ENCODE peak calls at places on chromosomes 6 and 20, in five cellular contexts. One of them, this sample, is unnamed.

GRCh38 chr20:1383621-1384404 is 9.0 kb downstream of the FKBP1A start:
- DNase-seq in cardiac muscle cell: no peak
- DNase-seq in fibroblast of lung: no peak
- DNase-seq in foreskin melanocyte: no peak
- DNase-seq in iris pigment epithelial cell: no peak
- DNase-seq in this sample: no peak

GRCh38 chr20:44309763-44310663 is 989 bp downstream of the FITM2 start:
- DNase-seq in fibroblast of lung: peak; percentile 84
- DNase-seq in iris pigment epithelial cell: peak; percentile 78
- DNase-seq in foreskin melanocyte: no peak
- DNase-seq in cardiac muscle cell: peak; percentile 91
- DNase-seq in this sample: peak; percentile 76

GRCh38 chr6:112282217-112282616 is 27.9 kb upstream of the LAMA4 start:
- DNase-seq in fibroblast of lung: peak; percentile 98
- DNase-seq in cardiac muscle cell: peak; percentile 79
- DNase-seq in foreskin melanocyte: peak; percentile 89
- DNase-seq in iris pigment epithelial cell: peak; percentile 90
- DNase-seq in this sample: peak; percentile 82

GRCh38 chr6:107585815-107586435 is 96.0 kb downstream of the SOBP start:
- DNase-seq in foreskin melanocyte: no peak
- DNase-seq in iris pigment epithelial cell: no peak
- DNase-seq in fibroblast of lung: no peak
- DNase-seq in cardiac muscle cell: no peak
- DNase-seq in this sample: no peak

GRCh38 chr6:101402618-101403002 is 9.1 kb downstream of the GRIK2 start:
- DNase-seq in cardiac muscle cell: no peak
- DNase-seq in iris pigment epithelial cell: no peak
- DNase-seq in fibroblast of lung: no peak
- DNase-seq in foreskin melanocyte: no peak
- DNase-seq in this sample: no peak

GRCh38 chr20:3172126-3172932 is 1.0 kb downstream of the LZTS3 start:
- DNase-seq in cardiac muscle cell: no peak
- DNase-seq in fibroblast of lung: no peak
- DNase-seq in foreskin melanocyte: no peak
- DNase-seq in iris pigment epithelial cell: no peak
- DNase-seq in this sample: no peak

GRCh38 chr6:140160909-140161308 is 786.5 kb upstream of the CITED2 start:
- DNase-seq in cardiac muscle cell: no peak
- DNase-seq in foreskin melanocyte: no peak
- DNase-seq in iris pigment epithelial cell: no peak
- DNase-seq in fibroblast of lung: no peak
- DNase-seq in this sample: no peak

GRCh38 chr20:59697082-59697481 is 92.7 kb downstream of the PHACTR3 start:
- DNase-seq in iris pigment epithelial cell: no peak
- DNase-seq in fibroblast of lung: no peak
- DNase-seq in cardiac muscle cell: no peak
- DNase-seq in foreskin melanocyte: no peak
- DNase-seq in this sample: no peak

GRCh38 chr20:50172347-50173013 is 18.1 kb upstream of the CEBPB start:
- DNase-seq in foreskin melanocyte: no peak
- DNase-seq in fibroblast of lung: peak; percentile 80
- DNase-seq in iris pigment epithelial cell: peak; percentile 75
- DNase-seq in cardiac muscle cell: peak; percentile 83
- DNase-seq in this sample: peak; percentile 54

GRCh38 chr6:83221886-83222479 is 28.8 kb downstream of the RWDD2A start:
- DNase-seq in fibroblast of lung: peak; percentile 70
- DNase-seq in foreskin melanocyte: peak; percentile 13
- DNase-seq in iris pigment epithelial cell: peak; percentile 48
- DNase-seq in cardiac muscle cell: peak; percentile 67
- DNase-seq in this sample: peak; percentile 77

GRCh38 chr20:61254881-61255589 is 3.0 kb downstream of the CDH4 start:
- DNase-seq in fibroblast of lung: peak; percentile 30
- DNase-seq in cardiac muscle cell: no peak
- DNase-seq in iris pigment epithelial cell: peak; percentile 36
- DNase-seq in foreskin melanocyte: no peak
- DNase-seq in this sample: peak; percentile 18